ENCODE peak calls at places on chromosomes 16 and 17, in five cellular contexts. K is upper lobe of left lung, Y is A549, F is OCI-LY7, R is tibial nerve. W is an unnamed sample.

GRCh38 chr16:86142801-86143236 is 243.9 kb downstream of the IRF8 start:
- DNase-seq in K (no peak), Y (no peak), F (no peak), R (no peak), W (no peak)

GRCh38 chr16:77579283-77579985 is 142.9 kb upstream of the NUDT7 start:
- DNase-seq in K (no peak), Y (no peak), F (no peak), R (no peak), W (no peak)

GRCh38 chr16:28910046-28911031 is 14.7 kb downstream of the RABEP2 start:
- DNase-seq in K (peak; percentile 52), Y (no peak), F (peak; percentile 71), R (no peak), W (no peak)

GRCh38 chr17:52762147-52762793 is 603.8 kb upstream of the CA10 start:
- DNase-seq in K (no peak), Y (no peak), F (no peak), R (no peak), W (no peak)

GRCh38 chr16:27568077-27568476 is 18.1 kb downstream of the KATNIP start:
- DNase-seq in K (no peak), Y (peak; percentile 27), F (no peak), R (no peak), W (no peak)

GRCh38 chr16:11094075-11094593 is 149.8 kb downstream of the CLEC16A start:
- DNase-seq in K (no peak), Y (no peak), F (peak; percentile 69), R (no peak), W (no peak)

GRCh38 chr17:16936536-16937310 is 35.2 kb downstream of the TNFRSF13B start:
- DNase-seq in K (no peak), Y (no peak), F (no peak), R (no peak), W (no peak)

GRCh38 chr16:1645914-1646525 is 32.1 kb upstream of the JPT2 start:
- DNase-seq in K (no peak), Y (peak; percentile 87), F (no peak), R (no peak), W (no peak)

GRCh38 chr17:16477255-16477654 is 14.7 kb downstream of the LRRC75A start:
- DNase-seq in K (no peak), Y (peak; percentile 88), F (no peak), R (peak; percentile 31), W (no peak)

GRCh38 chr17:177155-177554 is 4.3 kb downstream of the DOC2B start:
- DNase-seq in K (no peak), Y (no peak), F (no peak), R (no peak), W (no peak)

GRCh38 chr16:17555176-17555575 is 84.4 kb upstream of the XYLT1 start:
- DNase-seq in K (no peak), Y (no peak), F (no peak), R (no peak), W (no peak)

GRCh38 chr16:66596986-66597848 is 7.3 kb upstream of the CMTM3 start:
- DNase-seq in K (no peak), Y (no peak), F (no peak), R (no peak), W (no peak)

GRCh38 chr16:78377312-78377711 is 277.9 kb downstream of the WWOX start:
- DNase-seq in K (no peak), Y (no peak), F (no peak), R (no peak), W (no peak)

GRCh38 chr17:81186203-81186602 is 20.2 kb upstream of the AATK start:
- DNase-seq in K (no peak), Y (no peak), F (no peak), R (no peak), W (no peak)

GRCh38 chr17:79721993-79722671 is 8.6 kb upstream of the ENPP7 start:
- DNase-seq in K (peak; percentile 12), Y (peak; percentile 87), F (peak; percentile 35), R (no peak), W (no peak)

GRCh38 chr17:59105852-59106462 is 723 bp downstream of the TRIM37 start:
- DNase-seq in K (no peak), Y (peak; percentile 69), F (peak; percentile 50), R (peak; percentile 32), W (peak; percentile 14)

GRCh38 chr17:2700031-2700490 is 11.5 kb downstream of the CLUH start:
- DNase-seq in K (peak; percentile 51), Y (no peak), F (no peak), R (peak; percentile 1), W (no peak)

GRCh38 chr17:71632328-71632727 is 488.5 kb upstream of the SOX9 start:
- DNase-seq in K (no peak), Y (no peak), F (no peak), R (no peak), W (no peak)

GRCh38 chr17:58304735-58305486 is 23.7 kb downstream of the TSPOAP1 start:
- DNase-seq in K (peak; percentile 54), Y (no peak), F (no peak), R (no peak), W (no peak)

GRCh38 chr17:47694018-47694817 is at the start of gene TBKBP1:
- DNase-seq in K (peak; percentile 88), Y (peak; percentile 59), F (peak; percentile 87), R (no peak), W (no peak)

GRCh38 chr16:47058295-47059086 is 85.0 kb upstream of the DNAJA2 start:
- DNase-seq in K (no peak), Y (no peak), F (no peak), R (no peak), W (no peak)

GRCh38 chr17:61400058-61400785 is 579 bp downstream of the TBX2 start:
- DNase-seq in K (peak; percentile 90), Y (peak; percentile 74), F (no peak), R (no peak), W (no peak)

GRCh38 chr17:7825206-7825980 is 8.6 kb upstream of the KDM6B start:
- DNase-seq in K (no peak), Y (peak; percentile 67), F (no peak), R (no peak), W (no peak)

GRCh38 chr16:49437344-49437743 is 63.7 kb downstream of the C16orf78 start:
- DNase-seq in K (no peak), Y (no peak), F (peak; percentile 15), R (no peak), W (no peak)

GRCh38 chr16:89162314-89162713 is 9.2 kb upstream of the CDH15 start:
- DNase-seq in K (peak; percentile 75), Y (no peak), F (no peak), R (no peak), W (no peak)

GRCh38 chr17:21199856-21200255 is 14.1 kb downstream of the TMEM11 start:
- DNase-seq in K (no peak), Y (no peak), F (no peak), R (no peak), W (no peak)

GRCh38 chr17:45302649-45303173 is 14.1 kb downstream of the MAP3K14 start:
- DNase-seq in K (no peak), Y (no peak), F (peak; percentile 77), R (no peak), W (no peak)

GRCh38 chr16:22967696-22968095 is 153.7 kb downstream of the HS3ST2 start:
- DNase-seq in K (no peak), Y (no peak), F (no peak), R (no peak), W (no peak)

DNA sequence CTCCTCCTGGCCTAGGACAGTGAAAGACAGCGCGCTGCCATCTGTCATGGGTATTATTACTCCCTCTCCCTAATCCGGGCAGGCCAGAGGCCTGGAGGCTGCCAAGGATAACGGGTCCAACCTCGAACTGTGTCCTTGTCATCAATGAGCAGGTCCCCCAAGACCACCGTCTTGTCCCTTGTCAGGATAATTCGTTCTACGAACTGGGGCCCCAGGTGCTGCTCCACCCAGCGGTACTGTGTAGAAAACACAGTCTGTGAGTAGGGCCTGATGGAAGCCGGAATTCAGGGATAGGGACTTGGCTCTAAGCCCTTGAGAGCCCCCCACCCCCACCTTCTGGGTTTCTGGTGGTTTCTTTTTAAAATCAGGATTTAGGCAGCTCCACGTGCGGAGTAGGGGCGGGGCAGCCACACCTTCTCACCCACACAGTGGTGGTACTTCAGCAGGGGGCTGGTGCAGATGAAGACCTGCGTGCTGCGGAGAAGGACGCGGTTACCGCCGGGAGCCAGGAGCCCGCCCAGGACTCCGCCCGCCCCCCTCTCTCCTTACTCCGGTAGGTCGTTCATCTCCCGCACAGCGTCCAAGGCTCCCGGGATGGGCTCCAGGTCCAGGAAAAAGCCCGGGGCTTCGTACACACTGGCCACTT is 787 bp downstream of the NT5C start:
- DNase-seq in K (no peak), Y (peak; percentile 81), F (peak; percentile 82), R (no peak), W (no peak)
- TF ChIP-seq CTCF in K (no peak), Y (peak; percentile 64), F (peak; percentile 82), R (peak; percentile 43), W (peak; percentile 49)

GRCh38 chr17:55930291-55930809 is 179.5 kb downstream of the PCTP start:
- DNase-seq in K (no peak), Y (no peak), F (no peak), R (no peak), W (no peak)
- H3K27ac ChIP-seq in K (no peak overlapping the region), Y (no peak overlapping the region), F (no peak overlapping the region), R (no peak overlapping the region), W (no peak overlapping the region)

GRCh38 chr17:39870776-39871175 is 2.8 kb downstream of the ZPBP2 start:
- DNase-seq in K (no peak), Y (no peak), F (no peak), R (no peak), W (no peak)

GRCh38 chr17:39866013-39866730 is 1.8 kb upstream of the ZPBP2 start:
- DNase-seq in K (no peak), Y (no peak), F (no peak), R (no peak), W (no peak)

GRCh38 chr17:39868554-39868942 is 546 bp downstream of the ZPBP2 start:
- DNase-seq in K (no peak), Y (no peak), F (no peak), R (no peak), W (no peak)

GRCh38 chr17:39867084-39867890 is 715 bp upstream of the ZPBP2 start:
- DNase-seq in K (no peak), Y (no peak), F (no peak), R (no peak), W (no peak)

GRCh38 chr17:39867891-39868553 is at the start of gene ZPBP2:
- DNase-seq in K (peak; percentile 88), Y (no peak), F (no peak), R (no peak), W (no peak)
- H3K4me3 ChIP-seq in K (no peak within 1 kb of the TSS), Y (no peak within 1 kb of the TSS), F (no peak within 1 kb of the TSS), R (no peak within 1 kb of the TSS), W (peak within 1 kb of the TSS; percentile 2)

GRCh38 chr17:78281249-78281865 is 49.9 kb downstream of the TMEM235 start:
- DNase-seq in K (no peak), Y (no peak), F (no peak), R (no peak), W (no peak)
- TF ChIP-seq CTCF in K (no peak), Y (no peak), F (no peak), R (no peak), W (no peak)

GRCh38 chr17:27854163-27854562 is 39.0 kb downstream of the LYRM9 start:
- DNase-seq in K (no peak), Y (no peak), F (no peak), R (no peak), W (no peak)
- H3K27ac ChIP-seq in K (no peak overlapping the region), Y (no peak overlapping the region), F (no peak overlapping the region), R (no peak overlapping the region), W (no peak overlapping the region)

DNA sequence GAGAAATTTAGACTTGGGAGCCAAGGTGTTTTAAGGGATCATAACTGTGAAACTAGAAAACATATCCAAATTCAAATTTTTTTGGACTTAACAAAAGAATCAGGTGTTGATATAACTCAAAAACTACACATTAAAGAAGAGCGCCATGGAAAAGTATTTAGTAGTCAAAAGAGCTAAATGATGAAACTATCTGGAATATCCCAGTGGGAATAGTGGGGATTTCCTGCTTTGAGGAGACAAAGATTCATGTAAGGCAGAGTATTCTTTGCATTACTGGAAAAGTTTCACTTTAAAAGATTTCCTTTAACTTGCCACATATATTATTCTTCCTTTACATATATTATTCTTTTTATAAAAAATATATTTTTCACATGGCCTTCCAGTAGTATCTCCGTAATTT is 40.3 kb upstream of the VPS4A start:
- DNase-seq in K (no peak), Y (no peak), F (no peak), R (no peak), W (no peak)
- H3K4me3 ChIP-seq in K (no peak overlapping the region), Y (no peak overlapping the region), F (no peak overlapping the region), R (no peak overlapping the region), W (no peak overlapping the region)

W was measured in esophagus squamous epithelium.